ENCODE peak calls at places on chromosomes 16 and 17, in four cellular contexts. T is small intestine; X is stimulated activated CD8-positive, alpha-beta memory T cell treated with anti-CD3 and anti-CD28 coated beads, Interleukin-7, amount 100 ng/mL, for 1 hour; A is effector CD4-positive, alpha-beta T cell. Z is an unnamed sample.

GRCh38 chr17:65231662-65232335 is 94.6 kb downstream of the RGS9 start:
- DNase-seq in T (peak; percentile 74), X (no peak), A (no peak), Z (peak; percentile 37)

GRCh38 chr17:82449136-82449882 is 1.2 kb downstream of the CYBC1 start:
- DNase-seq in A (peak; percentile 70), T (peak; percentile 47), X (peak; percentile 54), Z (peak; percentile 79)

GRCh38 chr17:29145289-29146058 is 34.7 kb downstream of the MYO18A start:
- DNase-seq in A (peak; percentile 65), T (peak; percentile 77), X (peak; percentile 34), Z (peak; percentile 69)

GRCh38 chr17:266701-267656 is 85.5 kb upstream of the DOC2B start:
- DNase-seq in X (no peak), A (no peak), T (no peak), Z (no peak)

GRCh38 chr16:85037050-85037410 is 9.4 kb downstream of the KIAA0513 start:
- DNase-seq in A (no peak), T (no peak), X (no peak), Z (no peak)

GRCh38 chr17:4955091-4955490 is 4.2 kb downstream of the ENO3 start:
- DNase-seq in X (no peak), T (no peak), A (no peak), Z (no peak)

GRCh38 chr17:35129154-35129972 is 7.9 kb downstream of the FNDC8 start:
- DNase-seq in A (no peak), X (no peak), T (no peak), Z (no peak)

GRCh38 chr17:60087882-60088669 is 9.4 kb upstream of the HEATR6 start:
- DNase-seq in T (peak; percentile 13), A (no peak), X (no peak), Z (no peak)

GRCh38 chr16:59702531-59702930 is 968.4 kb upstream of the GOT2 start:
- DNase-seq in A (no peak), X (no peak), T (no peak), Z (no peak)

GRCh38 chr17:57876866-57877237 is 27.0 kb upstream of the MRPS23 start:
- DNase-seq in T (no peak), X (no peak), A (no peak), Z (no peak)

GRCh38 chr17:64709481-64709880 is 47.4 kb upstream of the SMURF2 start:
- DNase-seq in T (no peak), X (no peak), A (no peak), Z (no peak)

GRCh38 chr17:50201226-50201854 is at the start of gene COL1A1:
- DNase-seq in X (no peak), T (no peak), A (no peak), Z (no peak)

GRCh38 chr16:13120557-13120956 is 219.2 kb downstream of the SHISA9 start:
- DNase-seq in A (no peak), X (no peak), T (no peak), Z (no peak)

GRCh38 chr17:47621293-47622178 is 28.2 kb upstream of the KPNB1 start:
- DNase-seq in A (no peak), X (no peak), T (no peak), Z (no peak)

GRCh38 chr17:19744492-19744891 is 3.6 kb downstream of the ALDH3A1 start:
- DNase-seq in X (no peak), A (no peak), T (no peak), Z (no peak)

GRCh38 chr16:67936876-67937605 is 391 bp upstream of the PSMB10 start:
- DNase-seq in A (peak; percentile 67), T (peak; percentile 92), X (no peak), Z (peak; percentile 84)

GRCh38 chr16:68823401-68823800 is 19.9 kb upstream of the TANGO6 start:
- DNase-seq in X (no peak), A (no peak), T (no peak), Z (no peak)

GRCh38 chr16:86061318-86061695 is 162.3 kb downstream of the IRF8 start:
- DNase-seq in T (no peak), X (no peak), A (no peak), Z (no peak)

GRCh38 chr16:85275533-85276249 is 163.4 kb upstream of the CIBAR2 start:
- DNase-seq in T (peak; percentile 58), X (peak; percentile 25), A (peak; percentile 46), Z (peak; percentile 14)

GRCh38 chr17:11618861-11619566 is 20.7 kb downstream of the DNAH9 start:
- DNase-seq in X (no peak), A (no peak), T (peak; percentile 92), Z (no peak)

GRCh38 chr16:1412847-1413246 is 1.7 kb downstream of the UNKL start:
- DNase-seq in T (no peak), A (no peak), X (no peak), Z (no peak)

GRCh38 chr16:58198739-58199411 is 969 bp upstream of the CSNK2A2 start:
- DNase-seq in T (no peak), X (no peak), A (no peak), Z (no peak)

GRCh38 chr16:48895142-48895541 is 285.2 kb upstream of the N4BP1 start:
- DNase-seq in A (no peak), T (no peak), X (no peak), Z (no peak)

GRCh38 chr17:41615454-41615853 is 2.9 kb upstream of the KRT16 start:
- DNase-seq in A (no peak), T (peak; percentile 42), X (no peak), Z (no peak)

GRCh38 chr16:340370-341091 is 12.0 kb downstream of the AXIN1 start:
- DNase-seq in T (no peak), X (no peak), A (no peak), Z (no peak)

GRCh38 chr17:45905812-45906211 is 11.5 kb downstream of the MAPT start:
- DNase-seq in X (no peak), T (no peak), A (no peak), Z (no peak)

GRCh38 chr16:74449470-74449869 is 28.2 kb upstream of the CLEC18B start:
- DNase-seq in A (no peak), X (no peak), T (no peak), Z (no peak)

GRCh38 chr16:88789593-88789992 is 4.6 kb upstream of the PIEZO1 start:
- DNase-seq in X (no peak), T (no peak), A (no peak), Z (no peak)

Z was measured in central memory CD4-positive, alpha-beta T cell.